ENCODE peak calls at places on chromosomes 7 and 10, in eight cellular contexts. R is lung; E is WTC11; W is effector CD4-positive, alpha-beta T cell; N is smooth muscle cell of the brain vasculature; K is osteoblast; O is globus pallidus; F is NCI-H1092 treated with DMSO at 0.1 percent for 48 hours. X is an unnamed sample.
A peak's percentile ranks its signal among the peaks of the same experiment; 100 is the strongest.

GRCh38 chr7:150964593-150965111 is 13.5 kb downstream of the KCNH2 start:
- DNase-seq in E (peak; percentile 55), F (peak; percentile 22), O (no peak), K (no peak), R (no peak), N (no peak), W (no peak), X (no peak)

GRCh38 chr10:58291538-58292174 is 22.7 kb downstream of the CISD1 start:
- DNase-seq in K (peak; percentile 46), F (peak; percentile 44), O (peak; percentile 46), N (no peak), W (peak; percentile 25), E (no peak), R (no peak), X (no peak)

GRCh38 chr7:99128076-99128950 is 15.6 kb downstream of the SMURF1 start:
- DNase-seq in E (no peak), O (no peak), N (no peak), R (no peak), F (peak; percentile 60), K (no peak), W (no peak), X (no peak)

GRCh38 chr7:98869374-98870070 is at the start of gene TMEM130:
- DNase-seq in N (no peak), K (peak; percentile 86), E (peak; percentile 32), W (no peak), O (no peak), R (no peak), F (no peak), X (no peak)

GRCh38 chr7:54037873-54038272 is 504.3 kb upstream of the VSTM2A start:
- DNase-seq in E (no peak), K (no peak), F (no peak), R (no peak), O (no peak), N (no peak), W (no peak), X (peak; percentile 33)

GRCh38 chr7:129066290-129067131 is 11.6 kb upstream of the TNPO3 start:
- DNase-seq in F (no peak), W (no peak), N (no peak), K (peak; percentile 90), R (no peak), O (no peak), E (peak; percentile 38), X (peak; percentile 78)

GRCh38 chr10:80324086-80324485 is 32.5 kb downstream of the DYDC1 start:
- DNase-seq in R (no peak), F (no peak), O (no peak), W (no peak), E (no peak), K (peak; percentile 77), N (no peak), X (no peak)

GRCh38 chr10:119805702-119806230 is 66.9 kb downstream of the MCMBP start:
- DNase-seq in W (no peak), K (no peak), E (no peak), F (no peak), N (no peak), R (no peak), O (no peak), X (no peak)

GRCh38 chr10:21521910-21522533 is 3.5 kb downstream of the SKIDA1 start:
- DNase-seq in O (no peak), R (no peak), F (peak; percentile 58), K (no peak), E (no peak), N (no peak), W (no peak), X (no peak)

GRCh38 chr10:126060232-126060935 is 164.0 kb downstream of the FANK1 start:
- DNase-seq in O (no peak), W (no peak), F (no peak), R (no peak), K (peak; percentile 69), N (peak; percentile 77), E (no peak), X (no peak)

GRCh38 chr7:36224916-36225858 is 72.1 kb downstream of the EEPD1 start:
- DNase-seq in W (no peak), E (no peak), K (no peak), R (no peak), O (no peak), N (no peak), F (no peak), X (no peak)

GRCh38 chr10:132464256-132465192 is 67.5 kb downstream of the PWWP2B start:
- DNase-seq in R (no peak), W (no peak), O (peak; percentile 86), F (no peak), E (no peak), N (no peak), K (peak; percentile 97), X (no peak)

GRCh38 chr10:48306870-48307531 is 524 bp downstream of the MAPK8 start:
- DNase-seq in W (peak; percentile 70), O (no peak), F (peak; percentile 26), E (no peak), K (peak; percentile 96), N (no peak), R (peak; percentile 61), X (no peak)

GRCh38 chr10:102555781-102556328 is 52.1 kb downstream of the SUFU start:
- DNase-seq in R (no peak), O (no peak), W (no peak), K (peak; percentile 96), E (no peak), N (no peak), F (no peak), X (no peak)

GRCh38 chr10:14396441-14397048 is 65.8 kb upstream of the FRMD4A start:
- DNase-seq in N (no peak), R (no peak), W (no peak), K (no peak), E (no peak), O (peak; percentile 7), F (no peak), X (no peak)

GRCh38 chr10:69449841-69450240 is 1.4 kb upstream of the TSPAN15 start:
- DNase-seq in O (peak; percentile 89), N (no peak), F (peak; percentile 28), R (peak; percentile 54), W (peak; percentile 37), E (peak; percentile 75), K (no peak), X (peak; percentile 60)

X was measured in iPS DF 19.7.